ENCODE peak calls at places on chromosome 11, in seven cellular contexts. One of them, this sample, is unnamed.

GRCh38 chr11:119108151-119108856 is 1.2 kb downstream of the C2CD2L start:
- DNase-seq in GM23338: peak; percentile 68
- DNase-seq in suprapubic skin: no peak
- DNase-seq in substantia nigra: peak; percentile 30
- DNase-seq in tibial artery: no peak
- DNase-seq in HL-60: peak; percentile 73
- DNase-seq in epithelial cell of prostate: no peak
- DNase-seq in this sample: peak; percentile 72

GRCh38 chr11:45745065-45745811 is 59.7 kb upstream of the SLC35C1 start:
- DNase-seq in HL-60: no peak
- DNase-seq in suprapubic skin: no peak
- DNase-seq in epithelial cell of prostate: no peak
- DNase-seq in tibial artery: peak; percentile 92
- DNase-seq in GM23338: peak; percentile 22
- DNase-seq in substantia nigra: peak; percentile 26
- DNase-seq in this sample: no peak

GRCh38 chr11:77126861-77127673 is 979 bp upstream of the MYO7A start:
- DNase-seq in epithelial cell of prostate: no peak
- DNase-seq in substantia nigra: peak; percentile 44
- DNase-seq in GM23338: peak; percentile 67
- DNase-seq in suprapubic skin: no peak
- DNase-seq in HL-60: peak; percentile 37
- DNase-seq in tibial artery: no peak
- DNase-seq in this sample: peak; percentile 70

GRCh38 chr11:10824888-10825287 is 16.2 kb upstream of the EIF4G2 start:
- DNase-seq in substantia nigra: no peak
- DNase-seq in epithelial cell of prostate: no peak
- DNase-seq in suprapubic skin: no peak
- DNase-seq in tibial artery: no peak
- DNase-seq in HL-60: peak; percentile 29
- DNase-seq in GM23338: no peak
- DNase-seq in this sample: no peak

GRCh38 chr11:79514269-79514668 is 73.4 kb upstream of the TENM4 start:
- DNase-seq in substantia nigra: no peak
- DNase-seq in suprapubic skin: no peak
- DNase-seq in GM23338: no peak
- DNase-seq in tibial artery: no peak
- DNase-seq in epithelial cell of prostate: peak; percentile 24
- DNase-seq in HL-60: no peak
- DNase-seq in this sample: no peak

GRCh38 chr11:70364198-70364597 is 34.1 kb upstream of the CTTN start:
- DNase-seq in HL-60: no peak
- DNase-seq in epithelial cell of prostate: no peak
- DNase-seq in substantia nigra: no peak
- DNase-seq in GM23338: no peak
- DNase-seq in tibial artery: no peak
- DNase-seq in suprapubic skin: no peak
- DNase-seq in this sample: no peak

GRCh38 chr11:60921777-60922335 is 2.4 kb upstream of the TMEM132A start:
- DNase-seq in tibial artery: no peak
- DNase-seq in epithelial cell of prostate: no peak
- DNase-seq in suprapubic skin: no peak
- DNase-seq in GM23338: no peak
- DNase-seq in substantia nigra: no peak
- DNase-seq in HL-60: no peak
- DNase-seq in this sample: no peak

GRCh38 chr11:101523634-101524260 is 60.1 kb downstream of the TRPC6 start:
- DNase-seq in tibial artery: no peak
- DNase-seq in epithelial cell of prostate: no peak
- DNase-seq in substantia nigra: no peak
- DNase-seq in suprapubic skin: no peak
- DNase-seq in GM23338: peak; percentile 64
- DNase-seq in HL-60: no peak
- DNase-seq in this sample: no peak

GRCh38 chr11:17766590-17766989 is 32.0 kb downstream of the KCNC1 start:
- DNase-seq in HL-60: no peak
- DNase-seq in substantia nigra: no peak
- DNase-seq in GM23338: peak; percentile 61
- DNase-seq in suprapubic skin: no peak
- DNase-seq in tibial artery: no peak
- DNase-seq in epithelial cell of prostate: no peak
- DNase-seq in this sample: no peak

GRCh38 chr11:128518493-128519207 is 68.7 kb downstream of the ETS1 start:
- DNase-seq in substantia nigra: no peak
- DNase-seq in suprapubic skin: no peak
- DNase-seq in HL-60: no peak
- DNase-seq in GM23338: no peak
- DNase-seq in epithelial cell of prostate: no peak
- DNase-seq in tibial artery: no peak
- DNase-seq in this sample: no peak

GRCh38 chr11:85869776-85870175 is 14.6 kb downstream of the CCDC83 start:
- DNase-seq in substantia nigra: no peak
- DNase-seq in epithelial cell of prostate: no peak
- DNase-seq in HL-60: no peak
- DNase-seq in GM23338: no peak
- DNase-seq in suprapubic skin: no peak
- DNase-seq in tibial artery: no peak
- DNase-seq in this sample: no peak

GRCh38 chr11:13776134-13776815 is 107.8 kb downstream of the FAR1 start:
- DNase-seq in tibial artery: no peak
- DNase-seq in epithelial cell of prostate: no peak
- DNase-seq in HL-60: no peak
- DNase-seq in suprapubic skin: no peak
- DNase-seq in substantia nigra: no peak
- DNase-seq in GM23338: peak; percentile 57
- DNase-seq in this sample: no peak

GRCh38 chr11:74249496-74249895 is 61.9 kb downstream of the P4HA3 start:
- DNase-seq in substantia nigra: no peak
- DNase-seq in GM23338: no peak
- DNase-seq in epithelial cell of prostate: no peak
- DNase-seq in suprapubic skin: no peak
- DNase-seq in HL-60: no peak
- DNase-seq in tibial artery: no peak
- DNase-seq in this sample: no peak

GRCh38 chr11:59102259-59102765 is 4.7 kb upstream of the FAM111B start:
- DNase-seq in epithelial cell of prostate: no peak
- DNase-seq in tibial artery: peak; percentile 68
- DNase-seq in substantia nigra: peak; percentile 0
- DNase-seq in HL-60: peak; percentile 50
- DNase-seq in suprapubic skin: peak; percentile 81
- DNase-seq in GM23338: peak; percentile 96
- DNase-seq in this sample: peak; percentile 79

GRCh38 chr11:86265194-86265593 is 20.6 kb downstream of the EED start:
- DNase-seq in suprapubic skin: no peak
- DNase-seq in epithelial cell of prostate: no peak
- DNase-seq in HL-60: no peak
- DNase-seq in tibial artery: no peak
- DNase-seq in GM23338: no peak
- DNase-seq in substantia nigra: no peak
- DNase-seq in this sample: no peak

GRCh38 chr11:65778901-65779668 is 1.7 kb downstream of the AP5B1 start:
- DNase-seq in suprapubic skin: peak; percentile 75
- DNase-seq in HL-60: no peak
- DNase-seq in GM23338: no peak
- DNase-seq in substantia nigra: no peak
- DNase-seq in epithelial cell of prostate: no peak
- DNase-seq in tibial artery: peak; percentile 63
- DNase-seq in this sample: peak; percentile 17

GRCh38 chr11:68997995-68998348 is 15.1 kb downstream of the MRGPRF start:
- DNase-seq in substantia nigra: no peak
- DNase-seq in suprapubic skin: peak; percentile 8
- DNase-seq in HL-60: no peak
- DNase-seq in epithelial cell of prostate: no peak
- DNase-seq in GM23338: no peak
- DNase-seq in tibial artery: peak; percentile 29
- DNase-seq in this sample: no peak

GRCh38 chr11:114915871-114916270 is 237.5 kb downstream of the NXPE2 start:
- DNase-seq in GM23338: no peak
- DNase-seq in HL-60: no peak
- DNase-seq in suprapubic skin: no peak
- DNase-seq in epithelial cell of prostate: no peak
- DNase-seq in substantia nigra: no peak
- DNase-seq in tibial artery: no peak
- DNase-seq in this sample: no peak

GRCh38 chr11:1047576-1048156 is 11.1 kb upstream of the MUC6 start:
- DNase-seq in substantia nigra: no peak
- DNase-seq in epithelial cell of prostate: no peak
- DNase-seq in tibial artery: no peak
- DNase-seq in GM23338: no peak
- DNase-seq in suprapubic skin: no peak
- DNase-seq in HL-60: no peak
- DNase-seq in this sample: no peak

GRCh38 chr11:62543680-62544444 is 2.7 kb downstream of the AHNAK start:
- DNase-seq in HL-60: no peak
- DNase-seq in GM23338: no peak
- DNase-seq in suprapubic skin: no peak
- DNase-seq in epithelial cell of prostate: no peak
- DNase-seq in tibial artery: peak; percentile 69
- DNase-seq in substantia nigra: no peak
- DNase-seq in this sample: peak; percentile 43

GRCh38 chr11:3052109-3052479 is 5.1 kb downstream of the CARS1 start:
- DNase-seq in GM23338: no peak
- DNase-seq in suprapubic skin: no peak
- DNase-seq in tibial artery: no peak
- DNase-seq in epithelial cell of prostate: no peak
- DNase-seq in HL-60: no peak
- DNase-seq in substantia nigra: no peak
- DNase-seq in this sample: no peak

GRCh38 chr11:76918941-76919386 is 58.2 kb downstream of the ACER3 start:
- DNase-seq in suprapubic skin: no peak
- DNase-seq in substantia nigra: no peak
- DNase-seq in GM23338: peak; percentile 73
- DNase-seq in epithelial cell of prostate: no peak
- DNase-seq in tibial artery: no peak
- DNase-seq in HL-60: peak; percentile 23
- DNase-seq in this sample: peak; percentile 25

GRCh38 chr11:34448223-34448994 is 9.7 kb downstream of the CAT start:
- DNase-seq in HL-60: peak; percentile 48
- DNase-seq in suprapubic skin: no peak
- DNase-seq in epithelial cell of prostate: no peak
- DNase-seq in tibial artery: no peak
- DNase-seq in GM23338: no peak
- DNase-seq in substantia nigra: no peak
- DNase-seq in this sample: no peak
- H3K27ac ChIP-seq in HL-60: peak overlapping the region; percentile 78
- H3K27ac ChIP-seq in suprapubic skin: no peak overlapping the region
- H3K27ac ChIP-seq in epithelial cell of prostate: no peak overlapping the region
- H3K27ac ChIP-seq in tibial artery: no peak overlapping the region
- H3K27ac ChIP-seq in GM23338: no peak overlapping the region
- H3K27ac ChIP-seq in substantia nigra: no peak overlapping the region
- H3K27ac ChIP-seq in this sample: no peak overlapping the region

DNA sequence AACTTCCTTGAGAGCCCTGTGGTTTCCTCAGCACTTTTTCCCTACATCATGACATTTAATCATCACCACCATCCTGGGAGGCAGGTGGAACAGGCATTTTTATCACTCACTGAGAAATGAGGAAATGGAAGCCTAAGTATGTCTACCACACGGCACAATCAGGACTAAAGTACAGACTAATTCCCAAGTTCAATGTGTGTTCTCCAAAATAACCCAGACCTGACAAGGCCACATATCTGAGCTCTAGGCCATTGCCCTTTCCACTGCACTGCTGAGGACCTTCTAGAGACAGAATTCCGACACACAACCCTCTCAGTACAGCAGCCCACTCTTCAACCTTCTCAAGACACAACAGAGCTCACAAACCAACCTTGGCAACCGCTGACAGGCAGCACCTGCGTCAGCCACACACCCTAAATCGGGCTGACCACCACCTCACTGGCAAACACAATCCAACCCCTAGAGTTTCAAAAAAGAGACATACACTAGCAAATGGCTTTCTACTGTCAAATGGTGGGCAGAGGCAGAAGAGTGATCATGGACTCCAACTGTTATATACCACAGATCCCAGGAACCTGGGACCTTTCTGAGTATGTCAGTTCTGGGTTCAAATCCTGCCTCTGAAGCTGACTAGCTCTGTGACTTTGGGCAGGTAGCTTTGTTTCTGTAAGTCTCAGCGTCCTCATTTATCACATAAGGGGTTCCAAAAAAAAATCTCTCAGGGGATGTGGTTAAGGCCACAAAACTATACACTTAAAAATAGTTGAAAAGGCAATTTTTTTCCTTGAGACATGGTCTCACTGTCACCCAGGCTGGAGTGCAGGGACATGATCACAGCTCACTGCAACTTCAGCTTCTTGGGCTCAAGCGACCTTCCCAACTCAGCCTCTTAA is 16.3 kb downstream of the SMCO4 start:
- DNase-seq in tibial artery: no peak
- DNase-seq in epithelial cell of prostate: no peak
- DNase-seq in substantia nigra: no peak
- DNase-seq in suprapubic skin: no peak
- DNase-seq in GM23338: no peak
- DNase-seq in HL-60: no peak
- DNase-seq in this sample: no peak
- H3K27ac ChIP-seq in tibial artery: no peak overlapping the region
- H3K27ac ChIP-seq in epithelial cell of prostate: no peak overlapping the region
- H3K27ac ChIP-seq in substantia nigra: no peak overlapping the region
- H3K27ac ChIP-seq in suprapubic skin: peak overlapping the region; percentile 75
- H3K27ac ChIP-seq in GM23338: no peak overlapping the region
- H3K27ac ChIP-seq in HL-60: no peak overlapping the region
- H3K27ac ChIP-seq in this sample: peak overlapping the region; percentile 4

GRCh38 chr11:125071831-125072209 is 8.7 kb downstream of the SLC37A2 start:
- DNase-seq in HL-60: no peak
- DNase-seq in epithelial cell of prostate: no peak
- DNase-seq in tibial artery: no peak
- DNase-seq in substantia nigra: no peak
- DNase-seq in GM23338: no peak
- DNase-seq in suprapubic skin: no peak
- DNase-seq in this sample: no peak

GRCh38 chr11:125069796-125070195 is 6.7 kb downstream of the SLC37A2 start:
- DNase-seq in epithelial cell of prostate: no peak
- DNase-seq in tibial artery: no peak
- DNase-seq in GM23338: no peak
- DNase-seq in HL-60: peak; percentile 49
- DNase-seq in substantia nigra: no peak
- DNase-seq in suprapubic skin: no peak
- DNase-seq in this sample: no peak

GRCh38 chr11:125071408-125071807 is 8.3 kb downstream of the SLC37A2 start:
- DNase-seq in epithelial cell of prostate: no peak
- DNase-seq in GM23338: no peak
- DNase-seq in substantia nigra: no peak
- DNase-seq in tibial artery: no peak
- DNase-seq in suprapubic skin: no peak
- DNase-seq in HL-60: no peak
- DNase-seq in this sample: no peak

GRCh38 chr11:125070699-125071254 is 7.7 kb downstream of the SLC37A2 start:
- DNase-seq in suprapubic skin: no peak
- DNase-seq in substantia nigra: peak; percentile 40
- DNase-seq in GM23338: no peak
- DNase-seq in HL-60: peak; percentile 98
- DNase-seq in tibial artery: peak; percentile 81
- DNase-seq in epithelial cell of prostate: peak; percentile 34
- DNase-seq in this sample: peak; percentile 64

GRCh38 chr11:125069008-125069407 is 5.9 kb downstream of the SLC37A2 start:
- DNase-seq in epithelial cell of prostate: no peak
- DNase-seq in HL-60: no peak
- DNase-seq in GM23338: no peak
- DNase-seq in tibial artery: no peak
- DNase-seq in substantia nigra: no peak
- DNase-seq in suprapubic skin: no peak
- DNase-seq in this sample: no peak
- H3K27ac ChIP-seq in epithelial cell of prostate: peak overlapping the region; percentile 78
- H3K27ac ChIP-seq in HL-60: peak overlapping the region; percentile 73
- H3K27ac ChIP-seq in GM23338: no peak overlapping the region
- H3K27ac ChIP-seq in tibial artery: no peak overlapping the region
- H3K27ac ChIP-seq in substantia nigra: no peak overlapping the region
- H3K27ac ChIP-seq in suprapubic skin: peak overlapping the region; percentile 26
- H3K27ac ChIP-seq in this sample: no peak overlapping the region

GRCh38 chr11:75722669-75723042 is 5.0 kb downstream of the MOGAT2 start:
- DNase-seq in HL-60: no peak
- DNase-seq in substantia nigra: no peak
- DNase-seq in epithelial cell of prostate: no peak
- DNase-seq in GM23338: no peak
- DNase-seq in suprapubic skin: no peak
- DNase-seq in tibial artery: no peak
- DNase-seq in this sample: no peak
- H3K27ac ChIP-seq in HL-60: no peak overlapping the region
- H3K27ac ChIP-seq in substantia nigra: no peak overlapping the region
- H3K27ac ChIP-seq in epithelial cell of prostate: no peak overlapping the region
- H3K27ac ChIP-seq in GM23338: no peak overlapping the region
- H3K27ac ChIP-seq in suprapubic skin: no peak overlapping the region
- H3K27ac ChIP-seq in tibial artery: no peak overlapping the region
- H3K27ac ChIP-seq in this sample: peak overlapping the region; percentile 76

This sample was measured in colonic mucosa.